ENCODE peak calls at places on chromosomes 13 and 19, in four cellular contexts. E, S, C and J are unnamed samples.

GRCh38 chr13:20461481-20461859 is 64.2 kb downstream of the CRYL1 start:
- DNase-seq in E (no peak), S (no peak), C (no peak), J (no peak)

GRCh38 chr13:50421457-50422130 is 406.4 kb downstream of the KCNRG start:
- DNase-seq in E (no peak), S (no peak), C (no peak), J (no peak)

GRCh38 chr13:36819811-36820140 is 754 bp downstream of the RFXAP start:
- DNase-seq in E (peak; percentile 65), S (peak; percentile 9), C (peak; percentile 9), J (no peak)

GRCh38 chr13:50990540-50991506 is 81.2 kb downstream of the RNASEH2B start:
- DNase-seq in E (peak; percentile 44), S (no peak), C (no peak), J (no peak)

GRCh38 chr13:101626925-101627555 is 174.6 kb downstream of the ITGBL1 start:
- DNase-seq in E (no peak), S (no peak), C (no peak), J (peak; percentile 57)

GRCh38 chr13:111622051-111622531 is 301.6 kb downstream of the TEX29 start:
- DNase-seq in E (no peak), S (no peak), C (no peak), J (no peak)

GRCh38 chr19:3782330-3782729 is 3.9 kb downstream of the MATK start:
- DNase-seq in E (no peak), S (no peak), C (no peak), J (no peak)

GRCh38 chr19:51959791-51960190 is 26.8 kb downstream of the ZNF350 start:
- DNase-seq in E (no peak), S (no peak), C (no peak), J (no peak)

GRCh38 chr13:94765814-94766213 is 53.5 kb upstream of the SOX21 start:
- DNase-seq in E (peak; percentile 59), S (peak; percentile 1), C (no peak), J (no peak)

GRCh38 chr19:5001547-5002131 is 32.7 kb downstream of the KDM4B start:
- DNase-seq in E (peak; percentile 75), S (peak; percentile 62), C (peak; percentile 76), J (no peak)

GRCh38 chr19:45999653-46000121 is 4.4 kb downstream of the CCDC61 start:
- DNase-seq in E (peak; percentile 87), S (peak; percentile 45), C (peak; percentile 73), J (no peak)

GRCh38 chr13:34076943-34077703 is 259.2 kb downstream of the RFC3 start:
- DNase-seq in E (peak; percentile 55), S (peak; percentile 36), C (no peak), J (no peak)

GRCh38 chr13:23634897-23635296 is 64.7 kb downstream of the TNFRSF19 start:
- DNase-seq in E (peak; percentile 51), S (no peak), C (no peak), J (no peak)

GRCh38 chr13:33285420-33286124 is at the start of gene STARD13:
- DNase-seq in E (peak; percentile 95), S (peak; percentile 84), C (peak; percentile 10), J (peak; percentile 16)

GRCh38 chr13:29937836-29938235 is 87.4 kb upstream of the UBL3 start:
- DNase-seq in E (peak; percentile 42), S (no peak), C (no peak), J (no peak)

DNA sequence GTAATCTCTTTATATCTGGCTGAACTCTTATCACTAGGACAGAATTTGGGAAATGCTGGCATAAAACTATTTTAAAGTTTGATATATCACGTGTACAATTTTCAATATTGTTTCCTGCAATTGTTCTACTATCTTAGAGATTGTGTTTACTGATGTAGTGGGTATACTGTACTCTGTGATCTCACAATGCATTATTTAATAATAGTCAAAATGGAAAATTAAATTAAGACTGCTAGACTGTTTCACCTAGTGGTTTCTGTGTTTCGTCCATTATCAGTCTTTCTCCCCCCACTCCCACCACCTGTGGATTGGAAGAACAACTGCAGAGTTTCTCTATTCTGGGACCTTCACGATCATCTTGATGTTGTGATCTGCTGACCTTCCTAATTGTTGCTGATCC is 449.2 kb upstream of the SLC10A2 start:
- DNase-seq in E (no peak), S (no peak), C (no peak), J (no peak)
- TF ChIP-seq JUNB in E (no peak), S (no peak), C (no peak), J (no peak)

GRCh38 chr13:75101997-75102720 is 379.8 kb downstream of the TBC1D4 start:
- DNase-seq in E (peak; percentile 36), S (no peak), C (no peak), J (no peak)
- TF ChIP-seq JUNB in E (no peak), S (no peak), C (no peak), J (no peak)

DNA sequence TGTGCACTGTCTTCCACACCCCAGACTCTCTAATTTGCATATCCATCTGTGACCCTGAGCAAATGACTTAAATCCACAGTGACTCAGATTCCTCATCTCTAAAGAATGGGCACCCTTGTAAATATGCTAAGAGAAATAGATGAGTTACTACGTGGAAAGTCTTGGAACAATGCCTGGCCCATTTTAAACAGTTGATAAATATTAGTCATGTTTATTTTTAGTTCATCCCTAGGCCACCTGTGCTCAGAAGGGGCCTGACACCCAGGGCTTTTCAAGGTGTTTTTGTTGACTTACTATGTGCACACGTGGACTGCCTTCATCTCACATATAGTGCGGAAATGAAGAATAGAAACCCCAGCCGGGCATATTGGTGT is 806 bp upstream of the PTPRH start:
- DNase-seq in E (no peak), S (peak; percentile 96), C (no peak), J (no peak)
- TF ChIP-seq JUNB in E (no peak), S (peak; percentile 96), C (no peak), J (no peak)

DNA sequence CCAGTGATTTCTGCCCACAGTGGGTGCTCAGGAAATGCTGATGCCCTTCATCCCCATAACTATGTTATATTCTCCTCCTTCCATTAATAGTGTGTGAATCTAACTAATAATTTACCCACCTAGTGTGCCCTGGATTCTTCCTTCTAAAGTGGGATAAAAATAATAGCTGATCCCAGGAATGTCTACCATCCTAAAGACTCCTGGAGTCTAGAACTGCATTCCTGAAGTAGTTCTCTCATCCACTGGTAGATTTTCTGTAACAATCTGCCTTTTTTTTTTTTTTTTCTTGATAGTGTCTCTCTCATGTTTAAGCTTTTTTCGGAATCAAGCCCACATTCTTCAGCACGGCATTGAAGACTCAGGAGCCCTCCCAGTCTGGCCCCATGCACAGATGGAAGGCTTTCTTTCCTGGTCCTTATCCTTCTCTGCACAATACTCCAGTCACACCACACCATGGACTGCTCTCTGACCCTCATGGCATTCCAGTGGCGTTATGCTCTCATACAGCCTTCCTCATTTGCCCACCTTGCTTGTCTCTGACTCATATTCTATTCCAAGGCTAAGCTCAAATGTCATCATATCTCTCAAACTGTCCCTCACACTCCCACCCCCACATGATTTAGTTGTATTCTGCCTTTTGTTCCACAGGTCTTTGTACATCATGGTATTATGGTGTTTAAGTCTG is 68.8 kb upstream of the FRY start:
- DNase-seq in E (no peak), S (no peak), C (no peak), J (no peak)
- TF ChIP-seq JUNB in E (no peak), S (no peak), C (no peak), J (no peak)

GRCh38 chr19:49067554-49067953 is 2.9 kb upstream of the NTF4 start:
- DNase-seq in E (no peak), S (no peak), C (no peak), J (no peak)

GRCh38 chr19:49064768-49065611 is at the start of gene NTF4:
- DNase-seq in E (peak; percentile 82), S (no peak), C (peak; percentile 74), J (no peak)

GRCh38 chr19:49064029-49064629 is 489 bp downstream of the NTF4 start:
- DNase-seq in E (peak; percentile 72), S (no peak), C (no peak), J (no peak)

GRCh38 chr19:49069026-49069425 is 3.5 kb downstream of the KCNA7 start:
- DNase-seq in E (no peak), S (no peak), C (no peak), J (no peak)

DNA sequence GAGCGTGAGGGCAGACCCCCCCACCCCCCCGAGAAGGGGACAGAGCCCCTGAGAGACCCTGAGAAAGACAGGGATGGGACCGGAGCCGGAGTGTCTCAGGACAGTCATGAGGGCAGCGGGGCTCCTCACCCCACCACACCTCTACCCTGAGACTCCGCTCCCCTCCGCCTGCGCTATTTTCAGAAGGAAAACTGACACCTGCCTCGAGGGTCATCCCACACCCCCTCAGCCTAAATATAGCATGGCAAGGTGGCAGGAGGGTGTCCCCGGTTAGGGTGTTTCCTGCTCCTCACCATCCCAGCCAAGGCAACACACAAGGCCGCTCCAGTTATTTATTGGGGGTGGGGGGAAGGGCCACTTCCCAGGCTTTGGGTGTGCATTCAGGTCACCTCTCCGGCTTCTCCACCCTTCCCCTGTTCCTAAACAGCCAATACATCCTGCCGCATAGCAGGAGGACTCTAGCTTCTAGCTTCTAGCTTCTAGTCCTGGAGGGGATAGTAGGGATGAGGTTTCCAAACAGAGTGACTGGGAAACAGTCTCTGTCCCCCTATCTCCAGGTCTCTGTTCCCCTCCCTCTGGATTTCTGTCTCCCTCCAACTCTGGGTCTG is 1.4 kb upstream of the NTF4 start:
- DNase-seq in E (peak; percentile 53), S (no peak), C (no peak), J (no peak)
- TF ChIP-seq JUNB in E (no peak), S (no peak), C (no peak), J (no peak)

DNA sequence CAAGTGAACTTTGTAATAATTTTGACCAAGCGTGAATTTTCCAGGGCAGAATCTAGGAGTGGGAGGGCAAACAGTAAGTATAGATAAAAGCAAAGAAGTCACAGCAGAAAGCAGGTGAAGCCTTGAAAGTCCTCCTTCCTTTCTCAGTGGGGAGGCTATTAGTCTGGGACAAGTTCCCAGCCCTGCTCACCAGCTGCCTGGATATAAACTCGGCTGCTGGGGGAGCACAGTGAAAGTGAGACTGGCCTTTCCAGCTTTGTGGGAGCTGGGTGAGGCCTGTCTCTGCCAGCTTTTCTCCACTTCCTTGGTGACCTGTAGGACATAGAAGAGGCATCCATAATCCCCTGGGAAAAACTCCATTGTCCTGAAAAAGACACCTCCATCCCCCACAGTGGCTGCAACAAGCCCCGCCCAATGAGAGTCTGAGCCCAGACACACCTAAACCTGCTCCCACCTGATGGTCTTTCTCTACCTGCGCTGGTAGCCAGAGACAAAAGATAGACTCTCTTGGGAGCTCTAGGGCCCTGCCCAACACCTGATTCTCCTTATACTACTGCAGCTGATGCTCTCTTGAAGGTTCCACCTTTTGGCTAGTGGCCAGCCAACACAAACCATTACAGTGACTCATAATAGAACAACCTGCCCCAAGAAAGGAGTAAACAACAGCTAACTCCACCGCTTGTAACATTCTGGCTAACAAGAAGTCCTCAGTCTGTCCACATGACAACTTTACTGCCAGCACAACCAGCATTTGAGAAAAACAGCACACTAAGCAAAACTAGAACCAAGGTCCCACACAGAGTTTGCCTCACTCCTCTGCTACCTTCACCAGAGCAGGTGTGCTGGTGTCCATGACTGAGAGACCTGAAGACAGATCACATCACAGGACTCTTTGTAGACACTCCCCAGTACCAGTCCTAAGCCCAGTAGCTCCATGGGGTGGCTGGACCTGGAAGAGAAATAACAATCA is 252.2 kb upstream of the SLITRK6 start:
- DNase-seq in E (peak; percentile 4), S (peak; percentile 30), C (no peak), J (no peak)
- TF ChIP-seq JUNB in E (no peak), S (no peak), C (no peak), J (no peak)

GRCh38 chr13:113978741-113979481 is 5.0 kb upstream of the C13orf46 start:
- DNase-seq in E (no peak), S (no peak), C (no peak), J (no peak)

GRCh38 chr13:113981201-113981605 is 7.3 kb upstream of the C13orf46 start:
- DNase-seq in E (no peak), S (peak; percentile 59), C (no peak), J (no peak)

GRCh38 chr13:113981611-113982295 is 7.9 kb upstream of the C13orf46 start:
- DNase-seq in E (no peak), S (no peak), C (no peak), J (no peak)

GRCh38 chr13:113980489-113981064 is 6.7 kb upstream of the C13orf46 start:
- DNase-seq in E (no peak), S (no peak), C (no peak), J (no peak)

GRCh38 chr13:113979791-113980471 is 6.1 kb upstream of the C13orf46 start:
- DNase-seq in E (no peak), S (no peak), C (no peak), J (no peak)
- TF ChIP-seq JUNB in E (no peak), S (no peak), C (no peak), J (no peak)